ENCODE peak calls at places on chromosomes 5 and 9, in seven cellular contexts. T, Q, C, B, A, W and L are unnamed samples.

GRCh38 chr5:123116063-123116462 is 27.0 kb downstream of the PRDM6 start:
- DNase-seq in T (no peak), A (no peak), W (no peak), C (no peak), B (no peak), Q (no peak), L (no peak)

GRCh38 chr5:97134634-97135033 is 7.8 kb downstream of the LIX1 start:
- DNase-seq in W (no peak), T (no peak), B (no peak), C (no peak), Q (no peak), A (no peak), L (no peak)

GRCh38 chr9:7033091-7033490 is 275.3 kb downstream of the KDM4C start:
- DNase-seq in C (no peak), B (no peak), T (no peak), Q (no peak), A (no peak), W (no peak), L (no peak)

GRCh38 chr5:2283481-2284045 is 400.8 kb upstream of the IRX4 start:
- DNase-seq in B (no peak), W (no peak), Q (no peak), T (no peak), C (no peak), A (no peak), L (no peak)

GRCh38 chr9:137311971-137312851 is 10.1 kb upstream of the NRARP start:
- DNase-seq in W (no peak), B (peak; percentile 36), T (no peak), C (no peak), Q (no peak), A (no peak), L (no peak)

GRCh38 chr5:5891350-5891749 is 468.9 kb downstream of the ICE1 start:
- DNase-seq in W (no peak), C (no peak), Q (no peak), B (no peak), A (no peak), T (no peak), L (no peak)

GRCh38 chr9:71587576-71588362 is 180.5 kb downstream of the CEMIP2 start:
- DNase-seq in A (no peak), Q (no peak), C (no peak), W (no peak), B (no peak), T (no peak), L (no peak)

GRCh38 chr5:15794117-15794985 is 294.4 kb downstream of the FBXL7 start:
- DNase-seq in Q (no peak), T (no peak), W (no peak), A (no peak), C (no peak), B (peak; percentile 26), L (no peak)

GRCh38 chr5:112929336-112930081 is 7.5 kb upstream of the REEP5 start:
- DNase-seq in A (no peak), W (no peak), C (no peak), B (no peak), Q (no peak), T (no peak), L (no peak)

GRCh38 chr9:134344068-134344820 is 18.0 kb downstream of the RXRA start:
- DNase-seq in A (no peak), W (no peak), B (no peak), Q (peak; percentile 35), C (no peak), T (peak; percentile 69), L (no peak)

GRCh38 chr5:73494716-73495115 is 3.5 kb upstream of the BTF3 start:
- DNase-seq in C (no peak), Q (no peak), T (no peak), B (no peak), W (no peak), A (no peak), L (no peak)

GRCh38 chr5:141001854-141002666 is 35.8 kb downstream of the PCDHAC2 start:
- DNase-seq in W (no peak), T (no peak), C (no peak), Q (peak; percentile 52), A (no peak), B (peak; percentile 77), L (no peak)

GRCh38 chr9:89195149-89195797 is 16.7 kb upstream of the SHC3 start:
- DNase-seq in T (no peak), A (no peak), C (no peak), Q (no peak), B (no peak), W (no peak), L (no peak)

GRCh38 chr5:108148715-108149139 is 233.2 kb downstream of the FBXL17 start:
- DNase-seq in T (no peak), C (no peak), B (peak; percentile 24), A (no peak), W (no peak), Q (no peak), L (no peak)

GRCh38 chr5:176740131-176740701 is 70.1 kb upstream of the UNC5A start:
- DNase-seq in B (peak; percentile 30), W (no peak), A (no peak), Q (no peak), T (peak; percentile 21), C (no peak), L (peak; percentile 26)

GRCh38 chr9:28005779-28006178 is 432.5 kb upstream of the C9orf72 start:
- DNase-seq in W (no peak), T (no peak), A (no peak), C (no peak), Q (no peak), B (peak; percentile 61), L (no peak)

GRCh38 chr5:180070726-180071417 is 687 bp downstream of the RNF130 start:
- DNase-seq in W (no peak), T (peak; percentile 60), Q (peak; percentile 43), A (no peak), B (peak; percentile 75), C (no peak), L (no peak)

GRCh38 chr9:91428927-91429351 is 5.3 kb upstream of the NFIL3 start:
- DNase-seq in B (no peak), W (no peak), T (no peak), C (peak; percentile 87), A (peak; percentile 63), Q (no peak), L (no peak)

GRCh38 chr5:167952278-167952990 is 339.0 kb upstream of the WWC1 start:
- DNase-seq in C (no peak), A (no peak), W (no peak), T (no peak), B (no peak), Q (no peak), L (no peak)

GRCh38 chr5:177458912-177459350 is 12.3 kb downstream of the PRR7 start:
- DNase-seq in Q (no peak), T (no peak), C (no peak), B (peak; percentile 79), A (no peak), W (peak; percentile 53), L (no peak)

GRCh38 chr9:128632066-128632465 is 24.6 kb downstream of the DYNC2I2 start:
- DNase-seq in B (peak; percentile 17), A (no peak), T (no peak), Q (no peak), W (no peak), C (no peak), L (no peak)

GRCh38 chr5:167790462-167791260 is 500.8 kb upstream of the WWC1 start:
- DNase-seq in Q (no peak), T (no peak), C (no peak), A (no peak), W (no peak), B (no peak), L (no peak)

GRCh38 chr5:177607452-177608192 is 7.7 kb downstream of the B4GALT7 start:
- DNase-seq in A (peak; percentile 69), Q (peak; percentile 81), B (peak; percentile 93), C (peak; percentile 51), W (peak; percentile 85), T (peak; percentile 69), L (peak; percentile 84)

GRCh38 chr5:177023247-177023703 is 779 bp downstream of the ZNF346 start:
- DNase-seq in C (no peak), Q (peak; percentile 16), A (no peak), T (no peak), B (peak; percentile 41), W (no peak), L (no peak)

GRCh38 chr9:34996905-34997279 is 7.3 kb downstream of the DNAJB5 start:
- DNase-seq in A (no peak), Q (no peak), B (no peak), T (no peak), C (no peak), W (no peak), L (no peak)

GRCh38 chr5:3385874-3386536 is 209.6 kb upstream of the IRX1 start:
- DNase-seq in A (no peak), C (no peak), Q (no peak), T (no peak), W (no peak), B (no peak), L (no peak)
- H3K4me3 ChIP-seq in A (no peak overlapping the region), C (no peak overlapping the region), Q (no peak overlapping the region), T (no peak overlapping the region), W (no peak overlapping the region), B (no peak overlapping the region), L (no peak overlapping the region)

DNA sequence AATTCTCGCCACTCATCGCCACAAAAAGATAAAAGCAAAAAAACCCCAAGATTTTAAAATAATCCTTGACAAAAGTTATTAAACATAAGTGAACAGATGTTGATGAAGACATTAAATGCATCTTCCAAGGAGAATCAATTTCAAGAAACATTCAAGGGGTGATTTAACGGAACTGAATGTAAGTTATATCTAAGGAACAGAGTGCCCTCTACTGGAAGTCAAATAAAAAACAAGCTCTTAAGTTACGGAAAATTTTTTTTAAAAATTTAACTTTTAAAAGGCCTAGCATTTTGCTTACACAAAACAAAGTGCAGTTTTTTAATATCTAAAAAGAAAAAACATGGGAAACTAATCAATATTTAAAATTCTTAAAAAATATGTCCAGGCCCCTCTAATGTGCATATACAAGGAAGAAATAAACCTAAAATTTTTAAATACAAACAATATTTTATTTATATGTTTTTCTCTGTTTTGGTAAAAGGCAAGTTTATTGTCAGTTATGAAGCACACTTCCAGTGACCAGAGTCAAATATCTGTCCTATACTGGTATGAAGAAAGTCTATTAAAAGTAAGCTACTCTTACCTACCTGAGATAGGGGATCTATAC is 28.0 kb downstream of the TEX10 start:
- DNase-seq in W (no peak), T (no peak), Q (no peak), A (peak; percentile 15), C (peak; percentile 29), B (peak; percentile 12), L (no peak)
- TF ChIP-seq CTCF in W (peak; percentile 58), T (peak; percentile 42), Q (peak; percentile 60), A (peak; percentile 57), C (no peak), B (peak; percentile 77), L (peak; percentile 57)

DNA sequence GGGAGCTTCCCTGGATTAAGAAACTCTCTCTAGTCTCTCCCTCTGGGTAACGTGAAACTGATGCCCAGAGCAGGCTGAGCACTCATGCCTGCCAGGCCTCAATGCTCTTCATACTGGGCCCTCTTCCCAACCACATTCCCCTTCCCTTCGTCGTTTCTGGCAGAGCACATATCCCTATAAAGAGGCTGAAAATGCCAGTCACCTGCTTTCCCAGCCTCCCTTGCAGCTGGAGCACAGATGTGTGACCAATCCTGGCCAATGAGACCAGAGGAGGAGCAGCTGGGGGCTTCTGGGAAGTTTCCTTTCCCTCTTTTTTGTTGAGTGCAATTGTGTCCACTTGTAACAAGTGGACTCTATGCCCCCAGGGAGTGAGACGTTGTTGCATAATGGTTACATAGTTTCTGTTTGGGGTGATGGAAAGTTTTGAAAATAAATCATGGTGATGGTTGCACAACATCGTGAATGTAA is 30.2 kb upstream of the SMIM23 start:
- DNase-seq in Q (peak; percentile 47), B (no peak), W (no peak), T (no peak), A (no peak), C (no peak), L (no peak)
- H3K27ac ChIP-seq in Q (no peak overlapping the region), B (no peak overlapping the region), W (no peak overlapping the region), T (no peak overlapping the region), A (no peak overlapping the region), C (no peak overlapping the region), L (no peak overlapping the region)

GRCh38 chr5:142644640-142645361 is 41.1 kb downstream of the FGF1 start:
- DNase-seq in T (no peak), W (no peak), A (peak; percentile 96), C (no peak), B (no peak), Q (peak; percentile 55), L (peak; percentile 68)
- H3K4me3 ChIP-seq in T (no peak overlapping the region), W (no peak overlapping the region), A (peak overlapping the region; percentile 49), C (no peak overlapping the region), B (peak overlapping the region; percentile 12), Q (no peak overlapping the region), L (no peak overlapping the region)